ENCODE peak calls at places on chromosomes 1 and 21, in nine cellular contexts. N is brain microvascular endothelial cell; T is RWPE1; K is CD8-positive, alpha-beta T cell; M is foreskin fibroblast; V is glutamatergic neuron; G is A549; C is endodermal cell; H is BE2C. F is an unnamed sample.

GRCh38 chr1:180722586-180722985 is 90.8 kb downstream of the XPR1 start:
- DNase-seq in H (no peak), M (no peak), K (no peak), T (no peak), C (no peak), V (no peak), G (no peak), N (no peak), F (no peak)

GRCh38 chr1:174023438-174023837 is 1.3 kb upstream of the RC3H1 start:
- DNase-seq in N (peak), M (peak), V (no peak), T (no peak), C (peak), G (peak), K (no peak), H (no peak), F (no peak)

GRCh38 chr1:230822092-230822581 is 46.2 kb downstream of the C1orf198 start:
- DNase-seq in M (peak), V (no peak), G (no peak), K (no peak), N (no peak), T (no peak), H (no peak), C (peak), F (peak)

GRCh38 chr1:19668893-19669292 is 4.2 kb downstream of the HTR6 start:
- DNase-seq in V (no peak), G (no peak), C (no peak), T (no peak), M (peak), K (no peak), N (no peak), H (no peak), F (no peak)

GRCh38 chr1:66256629-66257575 is 277.1 kb upstream of the SGIP1 start:
- DNase-seq in C (no peak), T (no peak), K (no peak), V (no peak), H (no peak), G (no peak), N (no peak), M (peak), F (no peak)

GRCh38 chr1:145740269-145740668 is 21.0 kb downstream of the CD160 start:
- DNase-seq in H (no peak), K (no peak), V (no peak), G (peak), T (no peak), C (no peak), M (peak), N (peak), F (peak)

GRCh38 chr1:44240802-44241671 is 27.8 kb downstream of the DMAP1 start:
- DNase-seq in G (no peak), H (peak), N (no peak), K (no peak), C (no peak), V (peak), T (no peak), M (no peak), F (no peak)

GRCh38 chr1:164557270-164557669 is 1.7 kb upstream of the PBX1 start:
- DNase-seq in N (no peak), V (no peak), T (no peak), H (no peak), M (no peak), G (no peak), K (no peak), C (no peak), F (no peak)

GRCh38 chr1:110187139-110187890 is 22.8 kb upstream of the KCNC4 start:
- DNase-seq in T (no peak), K (no peak), V (no peak), H (peak), M (peak), G (no peak), C (no peak), N (peak), F (no peak)

GRCh38 chr1:55717111-55717510 is 501.9 kb upstream of the USP24 start:
- DNase-seq in V (no peak), K (no peak), G (no peak), N (no peak), C (no peak), T (no peak), M (peak), H (no peak), F (no peak)

GRCh38 chr1:227747382-227747781 is 12.1 kb downstream of the SNAP47 start:
- DNase-seq in H (no peak), K (no peak), V (no peak), G (no peak), N (no peak), C (no peak), M (no peak), T (no peak), F (no peak)

GRCh38 chr1:164702216-164702615 is 143.2 kb downstream of the PBX1 start:
- DNase-seq in N (no peak), H (no peak), C (no peak), T (no peak), M (peak), G (peak), K (no peak), V (no peak), F (no peak)

GRCh38 chr1:92929461-92929860 is 31.8 kb downstream of the DIPK1A start:
- DNase-seq in K (no peak), H (no peak), N (no peak), T (no peak), V (no peak), C (no peak), G (no peak), M (peak), F (no peak)

GRCh38 chr1:9242338-9242969 is 7.9 kb downstream of the H6PD start:
- DNase-seq in H (no peak), G (no peak), N (no peak), M (peak), K (no peak), C (no peak), T (no peak), V (no peak), F (peak)

GRCh38 chr1:15969321-15969880 is 6.5 kb downstream of the ZBTB17 start:
- DNase-seq in K (no peak), N (no peak), M (no peak), H (no peak), T (no peak), G (no peak), V (no peak), C (no peak), F (no peak)

GRCh38 chr1:152410599-152410998 is 3.5 kb downstream of the CRNN start:
- DNase-seq in K (no peak), N (no peak), C (no peak), G (no peak), V (no peak), H (no peak), M (no peak), T (no peak), F (no peak)

GRCh38 chr1:33326690-33327300 is 5.9 kb upstream of the A3GALT2 start:
- DNase-seq in M (no peak), G (no peak), T (no peak), K (no peak), N (no peak), H (no peak), C (no peak), V (no peak), F (no peak)

GRCh38 chr21:23977971-23978370 is 1629.3 kb downstream of the MRPL39 start:
- DNase-seq in M (no peak), G (no peak), H (no peak), T (no peak), K (no peak), C (no peak), V (no peak), N (no peak), F (no peak)

GRCh38 chr1:39919545-39919944 is 17.8 kb upstream of the MYCL start:
- DNase-seq in N (peak), C (peak), H (peak), T (peak), G (peak), M (peak), K (peak), V (no peak), F (peak)

GRCh38 chr1:216788671-216789070 is 65.4 kb upstream of the ESRRG start:
- DNase-seq in T (no peak), H (no peak), M (no peak), N (no peak), C (no peak), G (no peak), V (no peak), K (no peak), F (no peak)

GRCh38 chr1:56758135-56758534 is 61.1 kb downstream of the FYB2 start:
- DNase-seq in C (peak), M (no peak), H (peak), G (peak), T (peak), V (no peak), K (no peak), N (no peak), F (no peak)

GRCh38 chr1:117215019-117215418 is 4.3 kb upstream of the VTCN1 start:
- DNase-seq in V (no peak), H (no peak), M (no peak), T (no peak), N (no peak), K (no peak), G (no peak), C (no peak), F (no peak)

GRCh38 chr1:216917039-216917438 is 193.8 kb upstream of the ESRRG start:
- DNase-seq in C (no peak), H (no peak), G (no peak), V (no peak), K (no peak), T (no peak), N (no peak), M (no peak), F (no peak)

GRCh38 chr1:1211541-1212511 is 2.1 kb downstream of the TNFRSF4 start:
- DNase-seq in V (peak), N (no peak), H (peak), C (no peak), M (no peak), T (no peak), G (no peak), K (no peak), F (no peak)

GRCh38 chr1:54107131-54107530 is 45.7 kb downstream of the CDCP2 start:
- DNase-seq in C (peak), H (no peak), K (no peak), G (no peak), N (peak), M (peak), V (peak), T (no peak), F (no peak)
- TF ChIP-seq CTCF in C (no peak), H (peak), K (no peak), G (no peak), N (peak), M (peak), V (no peak), T (no peak), F (peak)

DNA sequence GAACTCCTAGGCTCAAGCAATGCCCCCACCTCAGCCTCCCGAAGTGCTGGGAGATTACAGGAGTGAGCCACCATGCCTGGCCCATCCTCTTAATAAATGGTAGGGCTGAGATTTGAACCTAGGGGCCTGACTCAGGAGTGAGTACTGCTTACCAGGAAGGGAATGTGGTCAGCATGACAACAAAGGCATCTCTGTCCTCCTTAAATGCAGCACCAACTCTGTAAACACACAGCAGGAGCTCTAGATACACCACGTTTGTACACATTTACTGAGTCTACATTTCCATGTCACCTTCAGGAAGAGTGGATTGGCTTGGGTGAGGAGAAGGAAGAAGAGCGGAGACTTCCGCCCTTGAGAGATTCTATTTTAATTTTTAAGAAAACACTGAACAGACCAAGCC is 38.5 kb downstream of the HIVEP3 start:
- DNase-seq in H (no peak), G (no peak), V (no peak), C (no peak), T (no peak), N (peak), M (no peak), K (no peak), F (no peak)
- TF ChIP-seq CTCF in H (no peak), G (no peak), V (no peak), C (no peak), T (no peak), N (no peak), M (no peak), K (no peak), F (no peak)

GRCh38 chr1:221856188-221857093 is 114.6 kb upstream of the DUSP10 start:
- DNase-seq in T (peak), C (no peak), M (peak), V (no peak), N (peak), H (no peak), K (no peak), G (no peak), F (no peak)
- TF ChIP-seq CTCF in T (no peak), C (no peak), M (no peak), V (no peak), N (no peak), H (no peak), K (no peak), G (no peak), F (no peak)

GRCh38 chr1:52057245-52057644 is 1.1 kb downstream of the BTF3L4 start:
- DNase-seq in G (no peak), T (no peak), K (no peak), V (no peak), N (no peak), M (peak), C (no peak), H (no peak), F (no peak)

GRCh38 chr1:52055854-52056109 is 313 bp upstream of the BTF3L4 start:
- DNase-seq in G (no peak), V (no peak), C (no peak), T (no peak), M (no peak), N (no peak), K (no peak), H (no peak), F (no peak)

GRCh38 chr1:52055066-52055853 is at the start of gene TXNDC12:
- DNase-seq in M (peak), G (peak), K (peak), H (peak), C (peak), V (peak), T (peak), N (peak), F (peak)

GRCh38 chr1:52056937-52057231 is 789 bp downstream of the BTF3L4 start:
- DNase-seq in K (no peak), M (no peak), H (no peak), G (no peak), V (no peak), T (no peak), N (peak), C (no peak), F (no peak)

DNA sequence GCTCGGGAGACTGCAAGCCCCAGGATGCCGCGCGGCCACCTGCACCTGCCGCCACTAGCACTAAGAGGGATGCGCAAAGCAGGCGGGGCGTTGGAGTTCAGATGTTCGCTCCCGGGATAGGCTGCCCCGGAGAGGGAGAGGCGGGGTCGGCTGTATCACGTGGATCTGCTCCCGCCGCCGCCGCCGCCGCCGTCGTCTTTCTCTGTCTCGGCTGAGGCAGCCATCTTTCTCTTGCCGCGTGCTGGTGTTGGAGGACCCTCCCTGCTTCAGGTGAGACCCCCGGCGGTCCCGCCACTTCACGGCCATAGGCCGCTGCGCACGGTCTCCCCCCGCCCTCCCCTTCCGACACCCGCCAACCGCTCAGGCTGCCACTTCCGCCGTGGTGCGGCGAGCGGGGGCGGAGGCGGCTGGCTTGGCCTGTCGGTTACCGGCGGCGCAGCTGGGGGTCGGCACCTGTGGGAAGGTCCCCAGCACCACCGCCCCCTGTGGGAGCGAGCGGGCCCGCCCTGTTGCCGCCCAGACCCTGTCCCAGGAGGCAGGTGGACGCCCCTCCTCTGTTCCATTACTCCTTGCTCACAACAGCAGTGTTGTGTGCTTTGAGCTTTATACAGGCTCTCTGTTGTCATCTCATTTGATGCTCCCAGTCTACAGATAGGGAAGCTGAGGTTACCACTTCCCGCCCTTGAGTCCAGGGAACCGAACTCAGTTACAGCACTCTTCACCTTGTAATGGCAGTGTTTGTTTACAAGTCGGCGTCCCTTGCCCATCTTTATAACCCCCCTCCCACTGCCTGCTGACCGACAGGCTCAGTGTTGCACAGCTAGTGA is at the start of gene BTF3L4:
- DNase-seq in G (peak), N (peak), C (peak), H (peak), V (peak), T (peak), K (peak), M (peak), F (peak)
- TF ChIP-seq CTCF in G (no peak), N (no peak), C (peak), H (no peak), V (peak), T (no peak), K (no peak), M (no peak), F (no peak)